ENCODE peak calls at places on chromosomes 4 and X, in six cellular contexts. N is fibroblast of mammary gland, X is coronary artery, S is breast epithelium, Q is psoas muscle, A is sigmoid colon. B is an unnamed sample.

GRCh38 chr4:88742561-88742960 is 44.9 kb upstream of the NAP1L5 start:
- DNase-seq in N (no peak), X (no peak), S (no peak), Q (no peak), A (no peak), B (no peak)

GRCh38 chr4:126738926-126739325 is 893.8 kb upstream of the INTU start:
- DNase-seq in N (peak), X (no peak), S (no peak), Q (no peak), A (no peak), B (no peak)

GRCh38 chr4:2942532-2943363 is 20.5 kb downstream of the NOP14 start:
- DNase-seq in N (no peak), X (peak), S (no peak), Q (peak), A (no peak), B (peak)

GRCh38 chr4:78621395-78621794 is 69.8 kb downstream of the ANXA3 start:
- DNase-seq in N (no peak), X (no peak), S (no peak), Q (no peak), A (no peak), B (no peak)

GRCh38 chrX:154402622-154403127 is 4.5 kb downstream of the RPL10 start:
- DNase-seq in N (no peak), X (peak), S (no peak), Q (no peak), A (peak), B (no peak)

GRCh38 chrX:41799661-41800060 is 75.7 kb downstream of the GPR82 start:
- DNase-seq in N (no peak), X (no peak), S (no peak), Q (no peak), A (no peak), B (no peak)

GRCh38 chrX:41561045-41561444 is 113.9 kb downstream of the NYX start:
- DNase-seq in N (peak), X (no peak), S (no peak), Q (no peak), A (no peak), B (no peak)

GRCh38 chrX:69293776-69294601 is 128.7 kb upstream of the PJA1 start:
- DNase-seq in N (no peak), X (no peak), S (no peak), Q (no peak), A (no peak), B (no peak)

GRCh38 chr4:25441519-25442117 is 64.6 kb downstream of the ANAPC4 start:
- DNase-seq in N (peak), X (no peak), S (no peak), Q (no peak), A (no peak), B (peak)

GRCh38 chr4:185307136-185307950 is 88.4 kb downstream of the LRP2BP start:
- DNase-seq in N (no peak), X (no peak), S (no peak), Q (no peak), A (no peak), B (no peak)

GRCh38 chr4:136680271-136680670 is 852.0 kb downstream of the PCDH18 start:
- DNase-seq in N (no peak), X (no peak), S (no peak), Q (no peak), A (no peak), B (no peak)

GRCh38 chrX:18194688-18195087 is 26.0 kb downstream of the BEND2 start:
- DNase-seq in N (no peak), X (no peak), S (no peak), Q (no peak), A (no peak), B (no peak)
- TF ChIP-seq CTCF in N (no peak), X (no peak), S (no peak), Q (no peak), A (no peak), B (no peak)

DNA sequence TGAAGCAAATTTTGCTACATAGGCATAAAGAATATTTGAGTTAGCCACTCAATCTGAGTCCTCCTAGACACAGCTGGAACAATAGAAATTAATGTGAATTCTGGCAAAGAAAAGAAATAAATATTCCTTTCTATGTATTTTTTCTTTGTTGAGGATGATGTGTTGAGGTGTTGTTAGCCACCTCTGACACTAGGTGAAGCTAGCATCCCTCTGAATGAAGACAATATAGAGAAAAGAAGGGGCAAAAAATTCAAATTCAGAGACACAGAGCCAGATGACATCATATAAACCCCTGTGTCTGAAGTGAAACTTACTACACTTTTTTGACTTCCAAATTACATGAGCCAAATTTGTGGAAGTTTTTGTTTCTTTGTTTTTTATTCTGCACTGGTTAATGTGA is 34.6 kb upstream of the TMPRSS11D start:
- DNase-seq in N (no peak), X (no peak), S (no peak), Q (no peak), A (no peak), B (no peak)
- TF ChIP-seq CTCF in N (peak), X (no peak), S (no peak), Q (no peak), A (no peak), B (no peak)

GRCh38 chr4:13821522-13821921 is 194.0 kb upstream of the BOD1L1 start:
- DNase-seq in N (peak), X (no peak), S (no peak), Q (no peak), A (no peak), B (no peak)
- TF ChIP-seq CTCF in N (no peak), X (no peak), S (no peak), Q (no peak), A (no peak), B (no peak)

DNA sequence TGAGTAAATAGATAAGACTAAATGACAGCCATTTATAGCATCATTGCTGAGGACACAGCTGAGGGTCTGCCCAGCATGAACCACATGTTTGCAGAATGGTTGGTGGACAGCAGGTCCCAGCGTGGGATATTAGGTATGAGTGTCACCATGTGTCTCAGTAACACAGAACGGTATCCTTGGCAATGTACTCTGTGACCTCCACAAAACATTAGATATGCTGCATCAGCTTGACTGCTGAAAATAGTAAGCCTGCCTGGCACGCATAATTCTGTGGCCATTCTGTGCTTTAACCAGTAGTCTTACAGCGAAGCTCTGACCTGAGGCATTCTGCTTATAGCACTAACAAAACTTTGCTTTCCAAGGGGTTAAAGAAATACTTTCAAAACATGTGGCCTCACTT is 32.0 kb downstream of the LIMCH1 start:
- DNase-seq in N (no peak), X (peak), S (no peak), Q (peak), A (no peak), B (no peak)
- TF ChIP-seq CTCF in N (no peak), X (no peak), S (no peak), Q (no peak), A (no peak), B (no peak)

GRCh38 chr4:70315928-70316327 is 18.9 kb upstream of the CABS1 start:
- DNase-seq in N (no peak), X (no peak), S (no peak), Q (no peak), A (no peak), B (no peak)
- TF ChIP-seq CTCF in N (no peak), X (no peak), S (no peak), Q (no peak), A (no peak), B (no peak)

GRCh38 chr4:53813991-53814390 is 222.7 kb upstream of the LNX1 start:
- DNase-seq in N (peak), X (no peak), S (no peak), Q (no peak), A (no peak), B (no peak)

GRCh38 chr4:53818112-53818511 is 226.8 kb upstream of the LNX1 start:
- DNase-seq in N (no peak), X (no peak), S (no peak), Q (no peak), A (no peak), B (no peak)

GRCh38 chr4:53821179-53821851 is 230.0 kb upstream of the LNX1 start:
- DNase-seq in N (no peak), X (no peak), S (no peak), Q (no peak), A (no peak), B (no peak)

GRCh38 chr4:53810643-53811042 is 219.4 kb upstream of the LNX1 start:
- DNase-seq in N (no peak), X (no peak), S (no peak), Q (no peak), A (no peak), B (no peak)

DNA sequence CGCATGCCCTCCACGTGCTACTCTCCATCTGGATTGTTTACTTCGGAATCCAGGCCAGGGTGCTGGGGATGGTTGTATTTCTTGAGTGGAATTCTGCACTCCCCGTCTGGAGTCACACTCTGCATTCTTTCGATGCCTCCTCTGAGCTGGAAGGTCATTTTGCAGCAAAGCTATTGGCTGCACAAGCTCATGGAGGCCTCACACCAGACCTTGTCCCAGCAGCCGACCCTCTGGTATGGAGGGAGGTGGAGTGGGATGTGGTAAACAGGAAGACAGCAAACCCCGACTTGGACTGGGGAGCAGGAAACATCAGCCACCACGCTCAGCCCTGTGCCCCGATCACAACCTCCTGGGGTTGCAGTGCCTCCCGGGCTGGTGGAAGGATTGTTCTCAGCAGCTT is 225.3 kb upstream of the LNX1 start:
- DNase-seq in N (no peak), X (no peak), S (no peak), Q (no peak), A (no peak), B (no peak)
- TF ChIP-seq CTCF in N (no peak), X (no peak), S (no peak), Q (no peak), A (no peak), B (no peak)

DNA sequence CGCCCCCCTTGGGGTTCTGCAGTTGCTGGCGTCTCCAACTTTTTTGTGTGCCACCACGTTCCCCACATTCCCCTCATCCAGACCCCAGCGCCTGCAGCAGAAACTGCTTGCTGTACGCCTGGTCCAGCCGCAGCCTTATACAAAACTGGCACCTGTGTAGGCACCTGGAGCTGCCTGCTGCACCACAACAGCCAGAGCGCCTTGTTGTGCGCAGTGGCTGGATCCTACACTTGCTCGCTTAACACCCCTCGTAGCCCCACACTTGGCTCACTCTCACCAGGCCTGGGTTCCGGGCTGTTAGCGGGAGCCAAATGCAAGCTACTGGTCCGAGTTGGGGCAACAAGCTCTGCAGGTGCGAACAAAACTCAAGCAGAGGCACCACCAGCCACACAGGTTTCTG is 136.8 kb downstream of the TECRL start:
- DNase-seq in N (no peak), X (no peak), S (no peak), Q (peak), A (no peak), B (no peak)
- TF ChIP-seq CTCF in N (no peak), X (no peak), S (no peak), Q (no peak), A (no peak), B (no peak)